ENCODE peak calls at places on chromosome 20, in ten cellular contexts. W is HT1080; N is AG04450; H is stimulated activated naive CD4-positive, alpha-beta T cell treated with Interleukin-2 at 50 U/mL for 16 hours; L is EH; E is left lung; J is GDM1; C is stimulated activated CD4-positive, alpha-beta T cell treated with anti-CD3 and anti-CD28 coated beads, Interleukin-15, amount 100 ng/mL, for 1 hour; K is activated naive CD4-positive, alpha-beta T cell treated with Interleukin-2 at 50 U/mL for 16 hours; B is SW480. O is an unnamed sample.

GRCh38 chr20:36334281-36335075 is 28.3 kb downstream of the DLGAP4 start:
- DNase-seq in J (no peak), L (no peak), W (no peak), C (no peak), E (no peak), N (no peak), K (no peak), H (no peak), B (no peak), O (no peak)

GRCh38 chr20:19922716-19923115 is 94.4 kb upstream of the NAA20 start:
- DNase-seq in B (no peak), C (no peak), E (no peak), N (no peak), H (no peak), J (no peak), L (no peak), K (no peak), W (no peak), O (no peak)

GRCh38 chr20:36092424-36093024 is 62.0 kb upstream of the EPB41L1 start:
- DNase-seq in E (no peak), N (no peak), J (no peak), W (no peak), L (peak), C (no peak), B (peak), K (peak), H (no peak), O (no peak)

GRCh38 chr20:5008743-5009142 is 7.4 kb upstream of the SLC23A2 start:
- DNase-seq in N (no peak), K (no peak), L (peak), J (peak), H (no peak), E (peak), W (peak), B (no peak), C (no peak), O (peak)

GRCh38 chr20:46330072-46330763 is 21.9 kb upstream of the CDH22 start:
- DNase-seq in C (no peak), J (no peak), E (no peak), H (no peak), L (no peak), B (no peak), K (no peak), W (no peak), N (no peak), O (no peak)

GRCh38 chr20:22684072-22684762 is 99.8 kb upstream of the FOXA2 start:
- DNase-seq in K (no peak), J (peak), N (peak), W (peak), E (no peak), L (peak), B (peak), H (no peak), C (no peak), O (peak)

GRCh38 chr20:43702502-43702901 is 24.3 kb downstream of the GTSF1L start:
- DNase-seq in L (no peak), N (no peak), K (no peak), C (no peak), E (no peak), J (no peak), B (no peak), W (no peak), H (no peak), O (no peak)

GRCh38 chr20:25008388-25009217 is 16.1 kb upstream of the APMAP start:
- DNase-seq in W (no peak), C (no peak), K (no peak), N (no peak), L (no peak), E (peak), B (no peak), H (no peak), J (no peak), O (no peak)

GRCh38 chr20:62266340-62266739 is 28.0 kb downstream of the OSBPL2 start:
- DNase-seq in E (no peak), L (peak), N (no peak), C (no peak), B (peak), K (no peak), W (no peak), H (no peak), J (no peak), O (no peak)

GRCh38 chr20:54766483-54766882 is 291.1 kb downstream of the DOK5 start:
- DNase-seq in J (no peak), N (no peak), W (no peak), B (no peak), L (no peak), C (no peak), K (no peak), E (no peak), H (no peak), O (no peak)

O was measured in heart right ventricle.